ENCODE peak calls at places on chromosome 13, in six cellular contexts. Y is putamen, U is astrocyte of the spinal cord, X is GM12865, K is fibroblast of pulmonary artery, T is EL. D is an unnamed sample.

GRCh38 chr13:21106089-21106488 is 44.7 kb upstream of the LATS2 start:
- DNase-seq in Y (no peak), U (peak; percentile 78), X (no peak), K (peak; percentile 35), T (peak; percentile 74), D (peak; percentile 27)

GRCh38 chr13:66659291-66660012 is 570.7 kb downstream of the PCDH9 start:
- DNase-seq in Y (no peak), U (peak; percentile 63), X (no peak), K (peak; percentile 15), T (no peak), D (no peak)

GRCh38 chr13:25652764-25653163 is 281.0 kb downstream of the ATP8A2 start:
- DNase-seq in Y (no peak), U (peak; percentile 19), X (no peak), K (no peak), T (no peak), D (peak; percentile 51)

GRCh38 chr13:37753776-37754175 is 115.8 kb downstream of the TRPC4 start:
- DNase-seq in Y (no peak), U (no peak), X (no peak), K (no peak), T (no peak), D (peak; percentile 70)

GRCh38 chr13:101784313-101784712 is 331.8 kb downstream of the ITGBL1 start:
- DNase-seq in Y (no peak), U (no peak), X (no peak), K (no peak), T (no peak), D (no peak)

GRCh38 chr13:38664920-38665319 is 22.0 kb upstream of the FREM2 start:
- DNase-seq in Y (no peak), U (no peak), X (no peak), K (no peak), T (no peak), D (no peak)

GRCh38 chr13:98466634-98467236 is 110.2 kb downstream of the STK24 start:
- DNase-seq in Y (no peak), U (peak; percentile 61), X (peak; percentile 41), K (peak; percentile 61), T (peak; percentile 69), D (no peak)

GRCh38 chr13:46622918-46623256 is 69.9 kb downstream of the LRCH1 start:
- DNase-seq in Y (peak; percentile 17), U (peak; percentile 60), X (no peak), K (peak; percentile 83), T (peak; percentile 80), D (no peak)

GRCh38 chr13:78657699-78658629 is 991 bp downstream of the OBI1 start:
- DNase-seq in Y (peak; percentile 4), U (peak; percentile 17), X (peak; percentile 14), K (peak; percentile 17), T (peak; percentile 6), D (peak; percentile 29)

GRCh38 chr13:87042946-87043345 is 628.2 kb upstream of the SLITRK5 start:
- DNase-seq in Y (no peak), U (peak; percentile 45), X (no peak), K (no peak), T (no peak), D (peak; percentile 29)

GRCh38 chr13:80473695-80474094 is 132.8 kb upstream of the SPRY2 start:
- DNase-seq in Y (no peak), U (peak; percentile 79), X (no peak), K (peak; percentile 71), T (peak; percentile 8), D (peak; percentile 61)

GRCh38 chr13:62119739-62120700 is 704.4 kb upstream of the PCDH20 start:
- DNase-seq in Y (no peak), U (peak; percentile 36), X (peak; percentile 28), K (peak; percentile 25), T (no peak), D (peak; percentile 31)

GRCh38 chr13:33388254-33388998 is 102.9 kb upstream of the STARD13 start:
- DNase-seq in Y (no peak), U (no peak), X (peak; percentile 5), K (no peak), T (no peak), D (no peak)

GRCh38 chr13:113283904-113284303 is 13.1 kb upstream of the LAMP1 start:
- DNase-seq in Y (no peak), U (no peak), X (no peak), K (no peak), T (no peak), D (no peak)

GRCh38 chr13:110942248-110942981 is 27.5 kb upstream of the ANKRD10 start:
- DNase-seq in Y (no peak), U (no peak), X (peak; percentile 78), K (peak; percentile 14), T (peak; percentile 32), D (peak; percentile 39)

GRCh38 chr13:45336025-45336800 is 4.8 kb downstream of the TPT1 start:
- DNase-seq in Y (no peak), U (no peak), X (no peak), K (peak; percentile 30), T (peak; percentile 18), D (no peak)